ENCODE peak calls at places on chromosome 22, in five cellular contexts. Z is SK-N-SH, M is H1, Y is K562, V is HepG2. J is an unnamed sample.

GRCh38 chr22:20408891-20409290 is 14.9 kb downstream of the ZNF74 start:
- DNase-seq in Y (no peak), Z (no peak), V (no peak), M (no peak), J (no peak)

GRCh38 chr22:31048570-31048969 is 32.5 kb upstream of the SMTN start:
- DNase-seq in V (no peak), Z (no peak), M (no peak), Y (no peak), J (no peak)

GRCh38 chr22:19772673-19773469 is 12.3 kb downstream of the TBX1 start:
- DNase-seq in M (no peak), V (no peak), Y (peak; percentile 69), Z (no peak), J (no peak)

GRCh38 chr22:31603081-31603525 is 58.9 kb downstream of the PISD start:
- DNase-seq in Y (peak; percentile 48), M (no peak), V (no peak), Z (no peak), J (no peak)

GRCh38 chr22:30202531-30203006 is 44.0 kb downstream of the LIF start:
- DNase-seq in Y (no peak), M (no peak), V (no peak), Z (no peak), J (no peak)

GRCh38 chr22:30902496-30903357 is 65.8 kb downstream of the MORC2 start:
- DNase-seq in M (peak; percentile 20), Z (no peak), V (no peak), Y (peak; percentile 1), J (no peak)

GRCh38 chr22:37259540-37260029 is 15.5 kb upstream of the RAC2 start:
- DNase-seq in M (peak; percentile 67), Z (peak; percentile 58), V (no peak), Y (peak; percentile 46), J (no peak)

GRCh38 chr22:44622147-44622427 is 79.9 kb upstream of the PRR5 start:
- DNase-seq in Y (no peak), V (no peak), Z (peak; percentile 66), M (no peak), J (no peak)

GRCh38 chr22:46883547-46883946 is 121.1 kb downstream of the TBC1D22A start:
- DNase-seq in V (no peak), M (no peak), Y (no peak), Z (no peak), J (no peak)

GRCh38 chr22:30602049-30602448 is 4.9 kb upstream of the TCN2 start:
- DNase-seq in Z (no peak), V (peak; percentile 47), Y (no peak), M (no peak), J (peak; percentile 40)

GRCh38 chr22:23065495-23066122 is 4.7 kb upstream of the GNAZ start:
- DNase-seq in Y (peak; percentile 59), M (no peak), V (no peak), Z (peak; percentile 10), J (no peak)

GRCh38 chr22:23066200-23067022 is 3.9 kb upstream of the GNAZ start:
- DNase-seq in Z (no peak), V (no peak), Y (no peak), M (no peak), J (no peak)

GRCh38 chr22:23068096-23068831 is 2.1 kb upstream of the GNAZ start:
- DNase-seq in V (no peak), M (no peak), Z (no peak), Y (peak; percentile 47), J (no peak)

GRCh38 chr22:23067691-23068090 is 2.6 kb upstream of the GNAZ start:
- DNase-seq in V (no peak), Z (no peak), Y (peak; percentile 44), M (peak; percentile 7), J (no peak)

DNA sequence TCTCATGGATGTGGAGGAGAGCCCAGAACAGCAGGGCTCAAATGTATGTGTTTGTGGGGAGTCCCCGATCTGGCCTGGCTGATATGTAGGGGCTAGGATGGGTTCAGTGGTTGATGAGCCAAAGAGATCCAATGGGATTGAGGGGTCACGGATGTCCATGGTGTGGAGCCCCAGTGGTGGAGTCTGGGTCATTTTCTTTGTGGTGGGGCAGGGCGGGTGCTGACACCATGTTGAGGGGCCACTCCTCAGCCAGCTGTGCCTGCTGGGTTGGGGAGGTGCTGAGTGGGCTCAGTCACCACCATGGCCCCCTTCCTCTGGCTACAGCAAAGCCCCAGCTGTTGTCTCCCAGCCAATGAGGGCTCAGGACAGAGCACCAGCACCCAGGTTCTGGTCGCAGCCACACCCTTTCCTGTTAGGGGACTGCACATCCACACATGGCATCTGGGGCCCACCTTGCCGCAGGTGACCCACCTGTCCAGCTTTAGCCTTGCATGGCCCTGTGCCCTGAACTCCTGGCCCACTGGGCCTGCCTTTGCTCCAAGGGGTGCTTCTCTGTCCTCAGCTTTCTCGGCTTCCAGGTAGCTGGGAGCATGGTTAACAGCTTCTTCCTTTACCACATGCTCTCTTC is 3.2 kb upstream of the GNAZ start:
- DNase-seq in V (no peak), M (peak; percentile 36), Y (peak; percentile 53), Z (no peak), J (no peak)
- TF ChIP-seq GABPA in V (no peak), M (no peak), Y (no peak), Z (no peak), J (no peak)

GRCh38 chr22:40418366-40419201 is 48.2 kb downstream of the SGSM3 start:
- DNase-seq in Y (no peak), V (no peak), M (peak; percentile 42), Z (no peak), J (no peak)

GRCh38 chr22:40416636-40417035 is 46.2 kb downstream of the SGSM3 start:
- DNase-seq in Z (no peak), Y (no peak), V (no peak), M (no peak), J (no peak)

GRCh38 chr22:40417041-40417440 is 46.6 kb downstream of the SGSM3 start:
- DNase-seq in V (no peak), Z (no peak), Y (no peak), M (no peak), J (no peak)

GRCh38 chr22:40416267-40416570 is 45.8 kb downstream of the SGSM3 start:
- DNase-seq in V (no peak), Z (no peak), Y (no peak), M (no peak), J (no peak)

GRCh38 chr22:40417881-40418280 is 47.5 kb downstream of the SGSM3 start:
- DNase-seq in M (no peak), Z (no peak), Y (no peak), V (no peak), J (no peak)
- TF ChIP-seq GABPA in M (no peak), Z (no peak), Y (no peak), V (no peak), J (no peak)

DNA sequence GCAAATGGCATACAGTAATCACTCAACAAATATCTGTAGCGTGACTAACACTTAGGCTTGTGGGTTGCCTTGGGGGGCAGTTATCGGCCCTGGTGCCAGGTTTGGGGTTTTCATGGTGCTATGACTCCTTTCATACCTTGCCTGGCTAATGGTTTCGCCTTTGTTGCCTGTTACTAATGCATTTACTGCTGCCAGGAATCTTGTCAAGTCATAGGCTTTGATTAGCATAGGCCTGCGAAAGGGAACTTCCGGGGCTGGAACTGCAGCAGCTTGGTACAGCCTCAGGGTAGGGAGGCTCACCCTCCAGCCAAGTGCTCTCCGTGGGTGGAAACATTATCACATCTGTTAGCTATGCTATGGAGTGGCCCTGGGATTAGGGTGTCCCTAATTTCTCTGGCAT is 13.2 kb downstream of the SLC25A18 start:
- DNase-seq in Y (no peak), M (no peak), Z (no peak), V (no peak), J (no peak)
- TF ChIP-seq GABPA in Y (peak; percentile 23), M (no peak), Z (no peak), V (no peak), J (no peak)

DNA sequence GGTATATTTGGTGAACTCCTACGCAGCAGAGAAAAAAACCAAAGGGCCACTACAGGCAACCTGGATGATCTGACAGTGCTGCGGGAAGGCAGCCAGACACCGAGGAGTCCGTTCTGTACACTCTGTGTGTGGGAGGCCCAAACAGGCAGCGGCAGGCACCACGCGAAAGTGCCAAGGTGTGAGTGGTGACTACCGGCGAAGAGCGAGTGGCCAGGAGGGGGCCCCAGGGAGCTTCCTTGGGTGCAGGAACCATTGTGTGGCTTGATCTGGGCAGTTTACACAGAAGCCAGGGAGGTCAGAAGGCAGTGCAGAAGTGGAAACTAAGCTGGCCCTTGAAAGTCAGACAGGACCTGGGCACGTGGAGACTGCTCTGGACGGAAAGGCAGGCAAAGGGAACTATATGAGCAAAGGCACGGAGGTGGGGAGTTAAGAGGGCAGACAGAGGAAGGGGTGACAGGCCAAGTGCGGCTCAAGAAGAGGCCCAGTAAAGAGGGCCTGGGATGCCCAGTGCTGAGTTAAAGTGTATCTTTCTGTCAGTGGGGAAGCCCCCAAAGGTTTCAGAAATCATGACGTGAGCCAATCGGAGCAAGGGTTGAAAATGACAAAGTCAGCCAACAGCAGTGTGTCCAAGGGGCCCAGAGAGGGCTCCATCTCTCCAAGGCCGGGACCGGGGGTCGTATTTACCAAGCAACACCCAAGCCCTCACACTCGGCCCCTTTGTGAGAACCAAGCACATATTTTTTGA is 10.6 kb downstream of the TMEM184B start:
- DNase-seq in Y (peak; percentile 33), M (peak; percentile 84), V (peak; percentile 54), Z (peak; percentile 29), J (no peak)
- TF ChIP-seq GABPA in Y (no peak), M (peak; percentile 32), V (no peak), Z (no peak), J (no peak)

GRCh38 chr22:40922484-40923303 is 28.5 kb upstream of the RBX1 start:
- DNase-seq in Y (peak; percentile 26), V (peak; percentile 40), M (no peak), Z (peak; percentile 25), J (peak; percentile 53)
- TF ChIP-seq GABPA in Y (no peak), V (no peak), M (no peak), Z (no peak), J (no peak)

GRCh38 chr22:49672013-49672516 is 155.6 kb downstream of the BRD1 start:
- DNase-seq in M (no peak), Z (no peak), Y (no peak), V (no peak), J (no peak)

GRCh38 chr22:49673048-49673447 is 154.6 kb downstream of the BRD1 start:
- DNase-seq in M (peak; percentile 40), Z (no peak), Y (no peak), V (no peak), J (no peak)

GRCh38 chr22:49668402-49668801 is 159.3 kb downstream of the BRD1 start:
- DNase-seq in M (peak; percentile 33), V (no peak), Y (no peak), Z (no peak), J (no peak)

GRCh38 chr22:49671331-49672012 is 156.2 kb downstream of the BRD1 start:
- DNase-seq in Y (no peak), Z (no peak), V (no peak), M (peak; percentile 48), J (no peak)

GRCh38 chr22:49670610-49671330 is 156.9 kb downstream of the BRD1 start:
- DNase-seq in Z (peak; percentile 63), Y (no peak), V (no peak), M (peak; percentile 70), J (no peak)
- TF ChIP-seq GABPA in Z (no peak), Y (no peak), V (no peak), M (no peak), J (no peak)

J was measured in HL-60.